ENCODE peak calls at places on chromosome 15, in seven cellular contexts. One of them, this sample, is unnamed.

GRCh38 chr15:39976291-39977274 is 42.7 kb downstream of the EIF2AK4 start:
- DNase-seq in HT1080: no peak
- DNase-seq in AG08395: peak
- DNase-seq in NCI-H2029 treated with DMSO at 0.1 percent for 48 hours: no peak
- DNase-seq in activated T-cell treated with anti-CD3 and anti-CD28 coated beads, Interleukin-2, amount 50 U/mL, for 4 hours: peak
- DNase-seq in mucosa of gallbladder: peak
- DNase-seq in GM23248: peak
- DNase-seq in this sample: no peak

GRCh38 chr15:47718474-47719440 is 1.5 kb downstream of the SEMA6D start:
- DNase-seq in activated T-cell treated with anti-CD3 and anti-CD28 coated beads, Interleukin-2, amount 50 U/mL, for 4 hours: no peak
- DNase-seq in AG08395: peak
- DNase-seq in mucosa of gallbladder: no peak
- DNase-seq in NCI-H2029 treated with DMSO at 0.1 percent for 48 hours: no peak
- DNase-seq in HT1080: no peak
- DNase-seq in GM23248: peak
- DNase-seq in this sample: no peak

GRCh38 chr15:69275104-69275670 is 23.5 kb upstream of the PAQR5 start:
- DNase-seq in GM23248: no peak
- DNase-seq in NCI-H2029 treated with DMSO at 0.1 percent for 48 hours: no peak
- DNase-seq in HT1080: no peak
- DNase-seq in AG08395: no peak
- DNase-seq in mucosa of gallbladder: no peak
- DNase-seq in activated T-cell treated with anti-CD3 and anti-CD28 coated beads, Interleukin-2, amount 50 U/mL, for 4 hours: no peak
- DNase-seq in this sample: no peak

GRCh38 chr15:61389334-61390028 is 160.4 kb upstream of the RORA start:
- DNase-seq in AG08395: no peak
- DNase-seq in HT1080: no peak
- DNase-seq in activated T-cell treated with anti-CD3 and anti-CD28 coated beads, Interleukin-2, amount 50 U/mL, for 4 hours: no peak
- DNase-seq in mucosa of gallbladder: no peak
- DNase-seq in NCI-H2029 treated with DMSO at 0.1 percent for 48 hours: no peak
- DNase-seq in GM23248: no peak
- DNase-seq in this sample: no peak

GRCh38 chr15:72281713-72282112 is 9.4 kb upstream of the PARP6 start:
- DNase-seq in AG08395: no peak
- DNase-seq in NCI-H2029 treated with DMSO at 0.1 percent for 48 hours: no peak
- DNase-seq in HT1080: peak
- DNase-seq in GM23248: no peak
- DNase-seq in activated T-cell treated with anti-CD3 and anti-CD28 coated beads, Interleukin-2, amount 50 U/mL, for 4 hours: no peak
- DNase-seq in mucosa of gallbladder: no peak
- DNase-seq in this sample: no peak

GRCh38 chr15:98649621-98649995 is 1.3 kb downstream of the IGF1R start:
- DNase-seq in GM23248: peak
- DNase-seq in AG08395: peak
- DNase-seq in activated T-cell treated with anti-CD3 and anti-CD28 coated beads, Interleukin-2, amount 50 U/mL, for 4 hours: peak
- DNase-seq in mucosa of gallbladder: no peak
- DNase-seq in NCI-H2029 treated with DMSO at 0.1 percent for 48 hours: no peak
- DNase-seq in HT1080: no peak
- DNase-seq in this sample: peak

GRCh38 chr15:69593981-69594966 is 141.7 kb downstream of the RPLP1 start:
- DNase-seq in HT1080: peak
- DNase-seq in AG08395: peak
- DNase-seq in NCI-H2029 treated with DMSO at 0.1 percent for 48 hours: peak
- DNase-seq in activated T-cell treated with anti-CD3 and anti-CD28 coated beads, Interleukin-2, amount 50 U/mL, for 4 hours: no peak
- DNase-seq in GM23248: peak
- DNase-seq in mucosa of gallbladder: peak
- DNase-seq in this sample: no peak

GRCh38 chr15:78757636-78757905 is 53.7 kb downstream of the ADAMTS7 start:
- DNase-seq in NCI-H2029 treated with DMSO at 0.1 percent for 48 hours: no peak
- DNase-seq in AG08395: no peak
- DNase-seq in mucosa of gallbladder: no peak
- DNase-seq in GM23248: no peak
- DNase-seq in activated T-cell treated with anti-CD3 and anti-CD28 coated beads, Interleukin-2, amount 50 U/mL, for 4 hours: no peak
- DNase-seq in HT1080: no peak
- DNase-seq in this sample: no peak

GRCh38 chr15:78234515-78235040 is at the start of gene ACSBG1:
- DNase-seq in activated T-cell treated with anti-CD3 and anti-CD28 coated beads, Interleukin-2, amount 50 U/mL, for 4 hours: no peak
- DNase-seq in mucosa of gallbladder: no peak
- DNase-seq in HT1080: no peak
- DNase-seq in GM23248: no peak
- DNase-seq in NCI-H2029 treated with DMSO at 0.1 percent for 48 hours: no peak
- DNase-seq in AG08395: no peak
- DNase-seq in this sample: no peak

GRCh38 chr15:41581110-41581509 is 22.1 kb downstream of the TYRO3 start:
- DNase-seq in activated T-cell treated with anti-CD3 and anti-CD28 coated beads, Interleukin-2, amount 50 U/mL, for 4 hours: no peak
- DNase-seq in HT1080: no peak
- DNase-seq in NCI-H2029 treated with DMSO at 0.1 percent for 48 hours: no peak
- DNase-seq in mucosa of gallbladder: no peak
- DNase-seq in AG08395: no peak
- DNase-seq in GM23248: peak
- DNase-seq in this sample: no peak

GRCh38 chr15:64096486-64097431 is 977 bp downstream of the SNX1 start:
- DNase-seq in AG08395: peak
- DNase-seq in mucosa of gallbladder: no peak
- DNase-seq in GM23248: peak
- DNase-seq in NCI-H2029 treated with DMSO at 0.1 percent for 48 hours: no peak
- DNase-seq in activated T-cell treated with anti-CD3 and anti-CD28 coated beads, Interleukin-2, amount 50 U/mL, for 4 hours: no peak
- DNase-seq in HT1080: no peak
- DNase-seq in this sample: no peak